ENCODE peak calls at places on chromosomes 3 and 15, in eight cellular contexts. One of them, this sample, is unnamed.

GRCh38 chr3:187975571-187976360 is 178.2 kb upstream of the LPP start:
- DNase-seq in stimulated activated naive CD8-positive, alpha-beta T cell treated with anti-CD3 and anti-CD28 coated beads, Interleukin-15, Interleukin-2, amounts not matched to agents 100 U/mL and 50 U/mL, for 24 hours: no peak
- DNase-seq in activated T-helper 1 cell treated with Interleukin-2 at 50 U/mL for 16 hours: no peak
- DNase-seq in fibroblast of mammary gland: peak
- DNase-seq in frontal cortex: no peak
- DNase-seq in ELF-1: peak
- DNase-seq in RCC 7860: no peak
- DNase-seq in amygdala: no peak
- DNase-seq in this sample: no peak

GRCh38 chr3:49020335-49021212 is 1.3 kb upstream of the NDUFAF3 start:
- DNase-seq in stimulated activated naive CD8-positive, alpha-beta T cell treated with anti-CD3 and anti-CD28 coated beads, Interleukin-15, Interleukin-2, amounts not matched to agents 100 U/mL and 50 U/mL, for 24 hours: peak
- DNase-seq in activated T-helper 1 cell treated with Interleukin-2 at 50 U/mL for 16 hours: no peak
- DNase-seq in fibroblast of mammary gland: no peak
- DNase-seq in frontal cortex: no peak
- DNase-seq in ELF-1: peak
- DNase-seq in RCC 7860: no peak
- DNase-seq in amygdala: no peak
- DNase-seq in this sample: peak

GRCh38 chr15:33746203-33746602 is 222.1 kb upstream of the CHRM5 start:
- DNase-seq in stimulated activated naive CD8-positive, alpha-beta T cell treated with anti-CD3 and anti-CD28 coated beads, Interleukin-15, Interleukin-2, amounts not matched to agents 100 U/mL and 50 U/mL, for 24 hours: no peak
- DNase-seq in activated T-helper 1 cell treated with Interleukin-2 at 50 U/mL for 16 hours: no peak
- DNase-seq in fibroblast of mammary gland: no peak
- DNase-seq in frontal cortex: no peak
- DNase-seq in ELF-1: no peak
- DNase-seq in RCC 7860: no peak
- DNase-seq in amygdala: no peak
- DNase-seq in this sample: no peak

GRCh38 chr3:19888428-19889152 is 45.4 kb downstream of the EFHB start:
- DNase-seq in stimulated activated naive CD8-positive, alpha-beta T cell treated with anti-CD3 and anti-CD28 coated beads, Interleukin-15, Interleukin-2, amounts not matched to agents 100 U/mL and 50 U/mL, for 24 hours: no peak
- DNase-seq in activated T-helper 1 cell treated with Interleukin-2 at 50 U/mL for 16 hours: no peak
- DNase-seq in fibroblast of mammary gland: no peak
- DNase-seq in frontal cortex: no peak
- DNase-seq in ELF-1: no peak
- DNase-seq in RCC 7860: no peak
- DNase-seq in amygdala: no peak
- DNase-seq in this sample: no peak

GRCh38 chr3:72270072-72270611 is 485.2 kb upstream of the PROK2 start:
- DNase-seq in stimulated activated naive CD8-positive, alpha-beta T cell treated with anti-CD3 and anti-CD28 coated beads, Interleukin-15, Interleukin-2, amounts not matched to agents 100 U/mL and 50 U/mL, for 24 hours: no peak
- DNase-seq in activated T-helper 1 cell treated with Interleukin-2 at 50 U/mL for 16 hours: no peak
- DNase-seq in fibroblast of mammary gland: peak
- DNase-seq in frontal cortex: no peak
- DNase-seq in ELF-1: peak
- DNase-seq in RCC 7860: peak
- DNase-seq in amygdala: no peak
- DNase-seq in this sample: no peak

GRCh38 chr3:120418866-120419490 is 31.8 kb downstream of the FSTL1 start:
- DNase-seq in stimulated activated naive CD8-positive, alpha-beta T cell treated with anti-CD3 and anti-CD28 coated beads, Interleukin-15, Interleukin-2, amounts not matched to agents 100 U/mL and 50 U/mL, for 24 hours: peak
- DNase-seq in activated T-helper 1 cell treated with Interleukin-2 at 50 U/mL for 16 hours: no peak
- DNase-seq in fibroblast of mammary gland: peak
- DNase-seq in frontal cortex: no peak
- DNase-seq in ELF-1: peak
- DNase-seq in RCC 7860: peak
- DNase-seq in amygdala: no peak
- DNase-seq in this sample: peak

GRCh38 chr15:86231864-86232801 is 152.5 kb downstream of the AGBL1 start:
- DNase-seq in stimulated activated naive CD8-positive, alpha-beta T cell treated with anti-CD3 and anti-CD28 coated beads, Interleukin-15, Interleukin-2, amounts not matched to agents 100 U/mL and 50 U/mL, for 24 hours: peak
- DNase-seq in activated T-helper 1 cell treated with Interleukin-2 at 50 U/mL for 16 hours: no peak
- DNase-seq in fibroblast of mammary gland: peak
- DNase-seq in frontal cortex: no peak
- DNase-seq in ELF-1: peak
- DNase-seq in RCC 7860: no peak
- DNase-seq in amygdala: no peak
- DNase-seq in this sample: no peak

GRCh38 chr15:77696006-77696631 is 63.4 kb upstream of the LINGO1 start:
- DNase-seq in stimulated activated naive CD8-positive, alpha-beta T cell treated with anti-CD3 and anti-CD28 coated beads, Interleukin-15, Interleukin-2, amounts not matched to agents 100 U/mL and 50 U/mL, for 24 hours: no peak
- DNase-seq in activated T-helper 1 cell treated with Interleukin-2 at 50 U/mL for 16 hours: no peak
- DNase-seq in fibroblast of mammary gland: no peak
- DNase-seq in frontal cortex: no peak
- DNase-seq in ELF-1: no peak
- DNase-seq in RCC 7860: no peak
- DNase-seq in amygdala: no peak
- DNase-seq in this sample: no peak

GRCh38 chr3:189863031-189863430 is 231.8 kb downstream of the TP63 start:
- DNase-seq in stimulated activated naive CD8-positive, alpha-beta T cell treated with anti-CD3 and anti-CD28 coated beads, Interleukin-15, Interleukin-2, amounts not matched to agents 100 U/mL and 50 U/mL, for 24 hours: no peak
- DNase-seq in activated T-helper 1 cell treated with Interleukin-2 at 50 U/mL for 16 hours: no peak
- DNase-seq in fibroblast of mammary gland: no peak
- DNase-seq in frontal cortex: no peak
- DNase-seq in ELF-1: no peak
- DNase-seq in RCC 7860: no peak
- DNase-seq in amygdala: no peak
- DNase-seq in this sample: no peak

GRCh38 chr15:57323806-57324589 is 52.3 kb upstream of the CGNL1 start:
- DNase-seq in stimulated activated naive CD8-positive, alpha-beta T cell treated with anti-CD3 and anti-CD28 coated beads, Interleukin-15, Interleukin-2, amounts not matched to agents 100 U/mL and 50 U/mL, for 24 hours: peak
- DNase-seq in activated T-helper 1 cell treated with Interleukin-2 at 50 U/mL for 16 hours: no peak
- DNase-seq in fibroblast of mammary gland: peak
- DNase-seq in frontal cortex: no peak
- DNase-seq in ELF-1: peak
- DNase-seq in RCC 7860: peak
- DNase-seq in amygdala: no peak
- DNase-seq in this sample: peak

GRCh38 chr3:169305460-169305859 is 358.1 kb downstream of the MECOM start:
- DNase-seq in stimulated activated naive CD8-positive, alpha-beta T cell treated with anti-CD3 and anti-CD28 coated beads, Interleukin-15, Interleukin-2, amounts not matched to agents 100 U/mL and 50 U/mL, for 24 hours: no peak
- DNase-seq in activated T-helper 1 cell treated with Interleukin-2 at 50 U/mL for 16 hours: no peak
- DNase-seq in fibroblast of mammary gland: no peak
- DNase-seq in frontal cortex: no peak
- DNase-seq in ELF-1: no peak
- DNase-seq in RCC 7860: no peak
- DNase-seq in amygdala: no peak
- DNase-seq in this sample: no peak

GRCh38 chr3:133573054-133573628 is 345 bp upstream of the CDV3 start:
- DNase-seq in stimulated activated naive CD8-positive, alpha-beta T cell treated with anti-CD3 and anti-CD28 coated beads, Interleukin-15, Interleukin-2, amounts not matched to agents 100 U/mL and 50 U/mL, for 24 hours: peak
- DNase-seq in activated T-helper 1 cell treated with Interleukin-2 at 50 U/mL for 16 hours: peak
- DNase-seq in fibroblast of mammary gland: peak
- DNase-seq in frontal cortex: peak
- DNase-seq in ELF-1: peak
- DNase-seq in RCC 7860: peak
- DNase-seq in amygdala: no peak
- DNase-seq in this sample: peak

This sample was measured in GM12892.